ENCODE peak calls at places on chromosomes 3 and 15, in seven cellular contexts. One of them, this sample, is unnamed.

GRCh38 chr3:30631237-30631961 is 25.0 kb downstream of the TGFBR2 start:
- DNase-seq in A673: no peak
- DNase-seq in astrocyte of the spinal cord: no peak
- DNase-seq in suprapubic skin: no peak
- DNase-seq in mesendoderm: no peak
- DNase-seq in fibroblast of lung: peak; percentile 65
- DNase-seq in fibroblast of the conjunctiva: peak; percentile 47
- DNase-seq in this sample: no peak

GRCh38 chr3:150765949-150766720 is 3.2 kb upstream of the SIAH2 start:
- DNase-seq in mesendoderm: peak; percentile 76
- DNase-seq in astrocyte of the spinal cord: peak; percentile 77
- DNase-seq in fibroblast of lung: peak; percentile 92
- DNase-seq in A673: no peak
- DNase-seq in fibroblast of the conjunctiva: no peak
- DNase-seq in suprapubic skin: no peak
- DNase-seq in this sample: no peak

GRCh38 chr3:14534379-14535191 is 5.6 kb downstream of the GRIP2 start:
- DNase-seq in suprapubic skin: no peak
- DNase-seq in fibroblast of the conjunctiva: no peak
- DNase-seq in A673: peak; percentile 92
- DNase-seq in fibroblast of lung: no peak
- DNase-seq in mesendoderm: peak; percentile 58
- DNase-seq in astrocyte of the spinal cord: no peak
- DNase-seq in this sample: no peak

GRCh38 chr3:178439504-178439903 is 96.7 kb upstream of the KCNMB2 start:
- DNase-seq in A673: no peak
- DNase-seq in fibroblast of lung: peak; percentile 64
- DNase-seq in fibroblast of the conjunctiva: no peak
- DNase-seq in astrocyte of the spinal cord: peak; percentile 67
- DNase-seq in suprapubic skin: no peak
- DNase-seq in mesendoderm: peak; percentile 47
- DNase-seq in this sample: no peak

GRCh38 chr15:34297059-34297458 is 40.5 kb downstream of the SLC12A6 start:
- DNase-seq in suprapubic skin: no peak
- DNase-seq in mesendoderm: no peak
- DNase-seq in fibroblast of the conjunctiva: no peak
- DNase-seq in fibroblast of lung: peak; percentile 28
- DNase-seq in astrocyte of the spinal cord: peak; percentile 15
- DNase-seq in A673: peak; percentile 17
- DNase-seq in this sample: no peak

GRCh38 chr15:40313531-40314398 is 6.0 kb upstream of the PLCB2 start:
- DNase-seq in fibroblast of the conjunctiva: no peak
- DNase-seq in suprapubic skin: no peak
- DNase-seq in A673: peak; percentile 82
- DNase-seq in fibroblast of lung: no peak
- DNase-seq in astrocyte of the spinal cord: no peak
- DNase-seq in mesendoderm: no peak
- DNase-seq in this sample: no peak

GRCh38 chr3:29282431-29283296 is 1.8 kb downstream of the RBMS3 start:
- DNase-seq in fibroblast of lung: peak; percentile 82
- DNase-seq in A673: peak; percentile 36
- DNase-seq in astrocyte of the spinal cord: peak; percentile 73
- DNase-seq in mesendoderm: peak; percentile 39
- DNase-seq in fibroblast of the conjunctiva: peak; percentile 45
- DNase-seq in suprapubic skin: no peak
- DNase-seq in this sample: no peak

GRCh38 chr3:48459331-48459730 is 12.8 kb downstream of the ATRIP start:
- DNase-seq in A673: no peak
- DNase-seq in fibroblast of the conjunctiva: no peak
- DNase-seq in suprapubic skin: no peak
- DNase-seq in astrocyte of the spinal cord: no peak
- DNase-seq in fibroblast of lung: no peak
- DNase-seq in mesendoderm: no peak
- DNase-seq in this sample: no peak

GRCh38 chr15:40055576-40056293 is 16.8 kb upstream of the SRP14 start:
- DNase-seq in suprapubic skin: peak; percentile 68
- DNase-seq in A673: no peak
- DNase-seq in astrocyte of the spinal cord: no peak
- DNase-seq in mesendoderm: peak; percentile 67
- DNase-seq in fibroblast of the conjunctiva: no peak
- DNase-seq in fibroblast of lung: no peak
- DNase-seq in this sample: no peak

GRCh38 chr15:63264685-63265302 is 12.6 kb upstream of the APH1B start:
- DNase-seq in fibroblast of lung: peak; percentile 30
- DNase-seq in A673: no peak
- DNase-seq in mesendoderm: no peak
- DNase-seq in suprapubic skin: no peak
- DNase-seq in astrocyte of the spinal cord: no peak
- DNase-seq in fibroblast of the conjunctiva: peak; percentile 78
- DNase-seq in this sample: peak; percentile 60

GRCh38 chr3:193970773-193971206 is 165.2 kb upstream of the HES1 start:
- DNase-seq in A673: no peak
- DNase-seq in suprapubic skin: no peak
- DNase-seq in astrocyte of the spinal cord: peak; percentile 58
- DNase-seq in fibroblast of the conjunctiva: no peak
- DNase-seq in mesendoderm: peak; percentile 52
- DNase-seq in fibroblast of lung: peak; percentile 77
- DNase-seq in this sample: no peak

GRCh38 chr15:62857411-62857853 is 185.1 kb upstream of the TPM1 start:
- DNase-seq in mesendoderm: no peak
- DNase-seq in fibroblast of the conjunctiva: no peak
- DNase-seq in A673: no peak
- DNase-seq in astrocyte of the spinal cord: no peak
- DNase-seq in fibroblast of lung: peak; percentile 19
- DNase-seq in suprapubic skin: no peak
- DNase-seq in this sample: no peak

GRCh38 chr3:43959498-43960447 is 269.0 kb downstream of the ABHD5 start:
- DNase-seq in fibroblast of lung: no peak
- DNase-seq in fibroblast of the conjunctiva: no peak
- DNase-seq in A673: no peak
- DNase-seq in suprapubic skin: no peak
- DNase-seq in astrocyte of the spinal cord: no peak
- DNase-seq in mesendoderm: no peak
- DNase-seq in this sample: no peak

GRCh38 chr15:73677146-73677607 is 7.0 kb upstream of the CD276 start:
- DNase-seq in mesendoderm: peak; percentile 82
- DNase-seq in fibroblast of lung: peak; percentile 51
- DNase-seq in astrocyte of the spinal cord: peak; percentile 63
- DNase-seq in suprapubic skin: no peak
- DNase-seq in fibroblast of the conjunctiva: peak; percentile 57
- DNase-seq in A673: peak; percentile 70
- DNase-seq in this sample: no peak

GRCh38 chr15:101107101-101107500 is 144.7 kb downstream of the CHSY1 start:
- DNase-seq in fibroblast of lung: no peak
- DNase-seq in mesendoderm: no peak
- DNase-seq in fibroblast of the conjunctiva: no peak
- DNase-seq in A673: no peak
- DNase-seq in suprapubic skin: no peak
- DNase-seq in astrocyte of the spinal cord: no peak
- DNase-seq in this sample: no peak

GRCh38 chr3:112002458-112002971 is 3.8 kb downstream of the TAGLN3 start:
- DNase-seq in mesendoderm: no peak
- DNase-seq in fibroblast of lung: peak; percentile 76
- DNase-seq in astrocyte of the spinal cord: no peak
- DNase-seq in fibroblast of the conjunctiva: no peak
- DNase-seq in A673: no peak
- DNase-seq in suprapubic skin: no peak
- DNase-seq in this sample: no peak

GRCh38 chr3:71575433-71575832 is 8.1 kb downstream of the FOXP1 start:
- DNase-seq in mesendoderm: no peak
- DNase-seq in astrocyte of the spinal cord: no peak
- DNase-seq in fibroblast of lung: no peak
- DNase-seq in A673: no peak
- DNase-seq in fibroblast of the conjunctiva: no peak
- DNase-seq in suprapubic skin: no peak
- DNase-seq in this sample: no peak

GRCh38 chr3:123375014-123375940 is 73.6 kb downstream of the ADCY5 start:
- DNase-seq in fibroblast of lung: no peak
- DNase-seq in fibroblast of the conjunctiva: no peak
- DNase-seq in A673: no peak
- DNase-seq in suprapubic skin: no peak
- DNase-seq in astrocyte of the spinal cord: no peak
- DNase-seq in mesendoderm: peak; percentile 44
- DNase-seq in this sample: no peak

GRCh38 chr15:88656760-88657221 is 18.0 kb downstream of the ISG20 start:
- DNase-seq in mesendoderm: no peak
- DNase-seq in fibroblast of the conjunctiva: no peak
- DNase-seq in suprapubic skin: peak; percentile 77
- DNase-seq in fibroblast of lung: no peak
- DNase-seq in astrocyte of the spinal cord: no peak
- DNase-seq in A673: no peak
- DNase-seq in this sample: no peak

GRCh38 chr3:52091566-52092290 is 35.4 kb upstream of the DUSP7 start:
- DNase-seq in astrocyte of the spinal cord: peak; percentile 15
- DNase-seq in mesendoderm: no peak
- DNase-seq in suprapubic skin: no peak
- DNase-seq in fibroblast of the conjunctiva: no peak
- DNase-seq in A673: no peak
- DNase-seq in fibroblast of lung: peak; percentile 40
- DNase-seq in this sample: no peak

GRCh38 chr3:55074861-55075260 is 147.0 kb upstream of the LRTM1 start:
- DNase-seq in mesendoderm: no peak
- DNase-seq in fibroblast of lung: no peak
- DNase-seq in fibroblast of the conjunctiva: no peak
- DNase-seq in astrocyte of the spinal cord: no peak
- DNase-seq in A673: no peak
- DNase-seq in suprapubic skin: no peak
- DNase-seq in this sample: peak; percentile 11

GRCh38 chr3:53195602-53196574 is 34.9 kb downstream of the PRKCD start:
- DNase-seq in mesendoderm: peak; percentile 79
- DNase-seq in A673: peak; percentile 52
- DNase-seq in astrocyte of the spinal cord: peak; percentile 29
- DNase-seq in fibroblast of the conjunctiva: no peak
- DNase-seq in fibroblast of lung: peak; percentile 23
- DNase-seq in suprapubic skin: no peak
- DNase-seq in this sample: no peak